ENCODE peak calls at places on chromosome 4, in four cellular contexts. Q is HFF-Myc; N is stimulated activated CD8-positive, alpha-beta memory T cell treated with anti-CD3 and anti-CD28 coated beads, Interleukin-4, amount 100 ng/mL, for 48 hours; U is fibroblast of the conjunctiva. O is an unnamed sample.
A peak's percentile ranks its signal among the peaks of the same experiment; 100 is the strongest.

GRCh38 chr4:106444557-106444956 is 76.0 kb upstream of the GIMD1 start:
- DNase-seq in Q (peak; percentile 57), N (no peak), U (no peak), O (no peak)

GRCh38 chr4:53514509-53514908 is 76.8 kb downstream of the LNX1 start:
- DNase-seq in Q (no peak), N (no peak), U (no peak), O (no peak)

GRCh38 chr4:8038083-8038482 is 98.4 kb upstream of the AFAP1 start:
- DNase-seq in Q (no peak), N (no peak), U (no peak), O (no peak)

GRCh38 chr4:88803600-88804096 is 106.0 kb upstream of the NAP1L5 start:
- DNase-seq in Q (peak; percentile 54), N (no peak), U (peak; percentile 90), O (no peak)

GRCh38 chr4:3767569-3768288 is 1.5 kb downstream of the ADRA2C start:
- DNase-seq in Q (no peak), N (peak; percentile 28), U (no peak), O (peak; percentile 28)

GRCh38 chr4:38523524-38524448 is 140.2 kb upstream of the KLF3 start:
- DNase-seq in Q (no peak), N (peak; percentile 69), U (no peak), O (no peak)

GRCh38 chr4:95377511-95377910 is 171.3 kb downstream of the UNC5C start:
- DNase-seq in Q (no peak), N (no peak), U (no peak), O (no peak)

GRCh38 chr4:14726441-14727405 is 275.6 kb upstream of the CPEB2 start:
- DNase-seq in Q (no peak), N (no peak), U (no peak), O (peak; percentile 46)

GRCh38 chr4:16721618-16722291 is 176.7 kb downstream of the LDB2 start:
- DNase-seq in Q (peak; percentile 15), N (no peak), U (peak; percentile 8), O (no peak)

GRCh38 chr4:145937990-145938611 is 522 bp downstream of the ZNF827 start:
- DNase-seq in Q (no peak), N (peak; percentile 52), U (no peak), O (no peak)

GRCh38 chr4:172866421-172866820 is 302.2 kb upstream of the GALNT7 start:
- DNase-seq in Q (no peak), N (no peak), U (no peak), O (no peak)

GRCh38 chr4:37279121-37279520 is 34.6 kb downstream of the NWD2 start:
- DNase-seq in Q (no peak), N (no peak), U (no peak), O (no peak)

GRCh38 chr4:61294001-61294400 is 93.9 kb downstream of the ADGRL3 start:
- DNase-seq in Q (no peak), N (no peak), U (no peak), O (peak; percentile 41)

GRCh38 chr4:140928880-140929279 is 172.7 kb upstream of the TBC1D9 start:
- DNase-seq in Q (no peak), N (no peak), U (no peak), O (no peak)

GRCh38 chr4:11367371-11367770 is 61.3 kb downstream of the HS3ST1 start:
- DNase-seq in Q (no peak), N (no peak), U (peak; percentile 8), O (no peak)

GRCh38 chr4:16852168-16852567 is 46.3 kb downstream of the LDB2 start:
- DNase-seq in Q (peak; percentile 65), N (no peak), U (no peak), O (no peak)

GRCh38 chr4:163694385-163694784 is 199.9 kb downstream of the TMA16 start:
- DNase-seq in Q (no peak), N (no peak), U (no peak), O (no peak)

GRCh38 chr4:153166971-153167501 is 37.2 kb upstream of the TRIM2 start:
- DNase-seq in Q (no peak), N (no peak), U (peak; percentile 55), O (no peak)

GRCh38 chr4:110622841-110623709 is at the start of gene PITX2:
- DNase-seq in Q (peak; percentile 87), N (peak; percentile 71), U (peak; percentile 97), O (no peak)

GRCh38 chr4:139191373-139191772 is 14.4 kb upstream of the ELF2 start:
- DNase-seq in Q (no peak), N (no peak), U (no peak), O (no peak)

GRCh38 chr4:3342182-3342854 is 49.5 kb downstream of the RGS12 start:
- DNase-seq in Q (no peak), N (no peak), U (peak; percentile 16), O (peak; percentile 52)

GRCh38 chr4:53541577-53542206 is 49.6 kb downstream of the LNX1 start:
- DNase-seq in Q (peak; percentile 65), N (no peak), U (peak; percentile 96), O (no peak)

GRCh38 chr4:151876411-151876988 is 115.7 kb upstream of the GATB start:
- DNase-seq in Q (no peak), N (no peak), U (no peak), O (no peak)

GRCh38 chr4:8050555-8051206 is 107.9 kb downstream of the ABLIM2 start:
- DNase-seq in Q (no peak), N (no peak), U (peak; percentile 17), O (peak; percentile 64)

GRCh38 chr4:109419679-109420078 is 13.9 kb upstream of the SEC24B start:
- DNase-seq in Q (no peak), N (no peak), U (no peak), O (no peak)

GRCh38 chr4:38957947-38958346 is 74.3 kb downstream of the TMEM156 start:
- DNase-seq in Q (no peak), N (no peak), U (no peak), O (no peak)

GRCh38 chr4:1368421-1369090 is 21.5 kb downstream of the UVSSA start:
- DNase-seq in Q (no peak), N (no peak), U (no peak), O (no peak)

GRCh38 chr4:4853921-4854648 is 5.4 kb upstream of the MSX1 start:
- DNase-seq in Q (no peak), N (no peak), U (no peak), O (no peak)

GRCh38 chr4:15702941-15703403 is at the start of gene BST1:
- DNase-seq in Q (no peak), N (peak; percentile 68), U (no peak), O (no peak)

GRCh38 chr4:73589887-73590801 is 30.1 kb downstream of the RASSF6 start:
- DNase-seq in Q (no peak), N (no peak), U (no peak), O (peak; percentile 87)

GRCh38 chr4:94595880-94596483 is 144.2 kb downstream of the PDLIM5 start:
- DNase-seq in Q (peak; percentile 38), N (no peak), U (peak; percentile 60), O (peak; percentile 31)

GRCh38 chr4:78069309-78069708 is 12.2 kb downstream of the FRAS1 start:
- DNase-seq in Q (no peak), N (no peak), U (no peak), O (no peak)

GRCh38 chr4:165592386-165592785 is 213.6 kb downstream of the CPE start:
- DNase-seq in Q (no peak), N (no peak), U (no peak), O (no peak)

GRCh38 chr4:44651425-44651824 is at the start of gene YIPF7:
- DNase-seq in Q (no peak), N (no peak), U (no peak), O (no peak)

GRCh38 chr4:35100932-35101331 is 1143.4 kb downstream of the ARAP2 start:
- DNase-seq in Q (no peak), N (no peak), U (no peak), O (no peak)

GRCh38 chr4:4856071-4857000 is 3.1 kb upstream of the MSX1 start:
- DNase-seq in Q (no peak), N (no peak), U (no peak), O (no peak)